ENCODE peak calls at places on chromosome 3, in nine cellular contexts. One of them, this sample, is unnamed.
A peak's percentile ranks its signal among the peaks of the same experiment; 100 is the strongest.

GRCh38 chr3:178198329-178198728 is 337.9 kb upstream of the KCNMB2 start:
- DNase-seq in esophagus squamous epithelium: no peak
- DNase-seq in GM12891: no peak
- DNase-seq in body of pancreas: no peak
- DNase-seq in stomach: no peak
- DNase-seq in uterus: no peak
- DNase-seq in tibial nerve: no peak
- DNase-seq in A549: no peak
- DNase-seq in IMR-90: peak; percentile 40
- DNase-seq in this sample: no peak

GRCh38 chr3:29514170-29514569 is 233.3 kb downstream of the RBMS3 start:
- DNase-seq in stomach: no peak
- DNase-seq in IMR-90: no peak
- DNase-seq in body of pancreas: no peak
- DNase-seq in uterus: no peak
- DNase-seq in tibial nerve: no peak
- DNase-seq in esophagus squamous epithelium: no peak
- DNase-seq in GM12891: no peak
- DNase-seq in A549: no peak
- DNase-seq in this sample: no peak

GRCh38 chr3:153291052-153291689 is 129.1 kb downstream of the RAP2B start:
- DNase-seq in esophagus squamous epithelium: no peak
- DNase-seq in body of pancreas: no peak
- DNase-seq in stomach: no peak
- DNase-seq in tibial nerve: no peak
- DNase-seq in GM12891: no peak
- DNase-seq in A549: no peak
- DNase-seq in IMR-90: no peak
- DNase-seq in uterus: no peak
- DNase-seq in this sample: no peak

GRCh38 chr3:1190576-1190975 is 97.8 kb downstream of the CNTN6 start:
- DNase-seq in IMR-90: no peak
- DNase-seq in GM12891: no peak
- DNase-seq in body of pancreas: no peak
- DNase-seq in uterus: no peak
- DNase-seq in tibial nerve: no peak
- DNase-seq in stomach: no peak
- DNase-seq in esophagus squamous epithelium: no peak
- DNase-seq in A549: no peak
- DNase-seq in this sample: no peak

GRCh38 chr3:39065197-39065596 is 13.4 kb downstream of the WDR48 start:
- DNase-seq in IMR-90: peak; percentile 60
- DNase-seq in tibial nerve: no peak
- DNase-seq in esophagus squamous epithelium: no peak
- DNase-seq in stomach: no peak
- DNase-seq in uterus: no peak
- DNase-seq in A549: peak; percentile 35
- DNase-seq in body of pancreas: no peak
- DNase-seq in GM12891: no peak
- DNase-seq in this sample: no peak

GRCh38 chr3:172646439-172647015 is 64.3 kb downstream of the NCEH1 start:
- DNase-seq in tibial nerve: no peak
- DNase-seq in stomach: no peak
- DNase-seq in GM12891: no peak
- DNase-seq in A549: no peak
- DNase-seq in IMR-90: peak; percentile 67
- DNase-seq in body of pancreas: no peak
- DNase-seq in uterus: no peak
- DNase-seq in esophagus squamous epithelium: no peak
- DNase-seq in this sample: no peak

GRCh38 chr3:184778426-184779332 is 33.3 kb upstream of the VPS8 start:
- DNase-seq in A549: no peak
- DNase-seq in tibial nerve: no peak
- DNase-seq in esophagus squamous epithelium: no peak
- DNase-seq in IMR-90: no peak
- DNase-seq in stomach: no peak
- DNase-seq in GM12891: no peak
- DNase-seq in body of pancreas: no peak
- DNase-seq in uterus: no peak
- DNase-seq in this sample: no peak

GRCh38 chr3:108089544-108089943 is 1.3 kb downstream of the CD47 start:
- DNase-seq in tibial nerve: no peak
- DNase-seq in stomach: no peak
- DNase-seq in A549: no peak
- DNase-seq in uterus: no peak
- DNase-seq in body of pancreas: no peak
- DNase-seq in GM12891: no peak
- DNase-seq in IMR-90: no peak
- DNase-seq in esophagus squamous epithelium: no peak
- DNase-seq in this sample: no peak

GRCh38 chr3:47096955-47097354 is 67.0 kb downstream of the SETD2 start:
- DNase-seq in esophagus squamous epithelium: no peak
- DNase-seq in tibial nerve: no peak
- DNase-seq in uterus: no peak
- DNase-seq in A549: no peak
- DNase-seq in stomach: no peak
- DNase-seq in IMR-90: peak; percentile 77
- DNase-seq in GM12891: no peak
- DNase-seq in body of pancreas: no peak
- DNase-seq in this sample: peak; percentile 18

GRCh38 chr3:71916747-71917369 is 131.9 kb upstream of the PROK2 start:
- DNase-seq in esophagus squamous epithelium: no peak
- DNase-seq in A549: no peak
- DNase-seq in body of pancreas: no peak
- DNase-seq in uterus: no peak
- DNase-seq in tibial nerve: peak; percentile 19
- DNase-seq in GM12891: no peak
- DNase-seq in IMR-90: peak; percentile 5
- DNase-seq in stomach: no peak
- DNase-seq in this sample: no peak

GRCh38 chr3:52022323-52023100 is 26.8 kb upstream of the RPL29 start:
- DNase-seq in GM12891: no peak
- DNase-seq in A549: no peak
- DNase-seq in uterus: peak; percentile 37
- DNase-seq in body of pancreas: no peak
- DNase-seq in stomach: no peak
- DNase-seq in esophagus squamous epithelium: no peak
- DNase-seq in tibial nerve: no peak
- DNase-seq in IMR-90: peak; percentile 38
- DNase-seq in this sample: no peak

GRCh38 chr3:173065543-173065970 is 75.5 kb downstream of the SPATA16 start:
- DNase-seq in body of pancreas: no peak
- DNase-seq in A549: no peak
- DNase-seq in uterus: no peak
- DNase-seq in esophagus squamous epithelium: no peak
- DNase-seq in GM12891: no peak
- DNase-seq in tibial nerve: no peak
- DNase-seq in stomach: no peak
- DNase-seq in IMR-90: peak; percentile 6
- DNase-seq in this sample: no peak

GRCh38 chr3:180959691-180960090 is 29.8 kb downstream of the DNAJC19 start:
- DNase-seq in A549: no peak
- DNase-seq in esophagus squamous epithelium: no peak
- DNase-seq in body of pancreas: no peak
- DNase-seq in IMR-90: no peak
- DNase-seq in tibial nerve: no peak
- DNase-seq in uterus: no peak
- DNase-seq in stomach: no peak
- DNase-seq in GM12891: no peak
- DNase-seq in this sample: no peak

GRCh38 chr3:27072943-27073725 is 296.0 kb downstream of the NEK10 start:
- DNase-seq in stomach: no peak
- DNase-seq in GM12891: no peak
- DNase-seq in tibial nerve: no peak
- DNase-seq in uterus: no peak
- DNase-seq in esophagus squamous epithelium: no peak
- DNase-seq in body of pancreas: no peak
- DNase-seq in A549: no peak
- DNase-seq in IMR-90: no peak
- DNase-seq in this sample: no peak

DNA sequence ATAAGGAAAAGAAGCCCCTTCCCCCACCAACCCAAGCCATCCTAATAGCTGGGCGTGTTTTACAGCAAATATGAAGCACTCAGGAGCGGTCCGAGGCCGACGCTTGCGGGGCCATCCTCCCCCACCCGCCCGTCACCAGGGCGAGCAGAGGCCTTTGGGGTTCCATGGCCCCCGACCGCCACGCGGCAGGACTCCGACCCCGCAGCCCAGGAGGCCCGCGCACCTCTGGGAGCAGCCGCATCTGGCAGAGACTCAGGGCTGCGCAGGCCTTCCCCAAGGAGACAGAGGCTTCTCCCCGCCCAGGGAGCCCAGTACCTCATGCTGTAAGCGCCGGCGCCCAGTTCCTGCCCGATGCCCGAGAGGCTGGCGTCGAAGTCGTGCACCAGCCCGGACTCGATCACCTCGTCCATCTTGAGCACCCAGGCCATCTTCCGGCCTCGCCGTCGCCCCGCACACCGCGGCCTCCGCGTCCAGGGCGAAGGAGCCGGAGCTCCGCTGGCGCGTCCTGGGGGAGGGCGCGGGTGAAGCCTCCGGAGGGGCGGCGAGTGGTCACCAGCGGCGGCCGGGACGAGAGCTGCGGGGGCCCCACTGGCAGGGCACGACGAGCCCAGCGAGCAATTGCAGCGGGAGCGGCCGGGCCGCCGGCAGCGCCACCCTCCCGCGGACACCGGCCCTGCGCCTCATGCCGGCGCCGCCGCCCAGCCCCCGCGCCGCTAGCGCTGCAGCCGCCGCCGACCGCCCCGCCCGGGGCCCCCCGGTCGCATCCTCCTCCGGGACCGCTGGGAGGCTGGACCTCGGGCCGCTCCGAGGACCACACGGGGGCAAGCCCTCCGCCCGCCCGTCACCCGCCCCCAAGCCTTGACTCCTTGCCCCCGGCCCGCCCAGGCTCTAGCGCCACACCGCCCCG is 531 bp downstream of the UBP1 start:
- DNase-seq in A549: peak; percentile 35
- DNase-seq in stomach: peak; percentile 56
- DNase-seq in uterus: peak; percentile 47
- DNase-seq in IMR-90: peak; percentile 15
- DNase-seq in body of pancreas: peak; percentile 69
- DNase-seq in tibial nerve: peak; percentile 23
- DNase-seq in GM12891: peak; percentile 16
- DNase-seq in esophagus squamous epithelium: peak; percentile 11
- DNase-seq in this sample: no peak
- TF ChIP-seq POLR2A in A549: no peak
- TF ChIP-seq POLR2A in stomach: no peak
- TF ChIP-seq POLR2A in uterus: no peak
- TF ChIP-seq POLR2A in IMR-90: no peak
- TF ChIP-seq POLR2A in body of pancreas: peak; percentile 59
- TF ChIP-seq POLR2A in tibial nerve: peak; percentile 35
- TF ChIP-seq POLR2A in GM12891: peak; percentile 71
- TF ChIP-seq POLR2A in esophagus squamous epithelium: peak; percentile 72
- TF ChIP-seq POLR2A in this sample: no peak

DNA sequence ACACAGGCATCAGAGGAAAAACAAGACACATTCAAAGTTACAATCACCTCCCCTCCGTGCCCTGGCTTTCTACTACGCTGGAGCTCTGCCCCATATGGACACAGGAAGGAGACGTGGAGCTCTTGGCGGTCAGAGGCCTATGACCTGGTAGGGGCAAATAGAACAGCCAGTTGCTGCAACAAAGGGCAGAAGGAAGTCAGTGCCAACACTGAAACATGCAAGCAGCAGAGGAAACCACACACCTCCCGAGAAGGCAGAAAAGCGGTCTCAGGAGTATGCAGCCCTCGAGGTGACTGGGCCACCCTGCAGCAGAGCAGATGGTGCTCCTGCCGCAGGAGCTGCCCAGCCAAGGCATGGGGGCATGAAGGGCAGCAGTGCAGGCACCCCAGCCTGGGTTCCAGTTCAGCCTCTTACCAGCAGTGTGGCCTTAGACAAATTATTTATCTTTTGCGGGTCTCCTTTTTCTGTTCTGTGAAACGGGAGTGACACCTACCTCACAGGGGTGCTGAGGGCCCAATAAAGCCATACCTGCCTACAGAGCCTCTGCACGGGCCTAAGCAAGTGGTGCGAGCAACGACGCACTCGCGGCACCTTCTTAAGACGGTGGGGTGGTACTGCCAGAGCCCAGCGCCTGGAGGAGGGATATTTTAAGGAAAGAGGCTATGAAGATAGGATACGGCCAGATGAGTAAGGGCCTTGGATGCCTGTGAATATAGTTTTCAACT is 8.6 kb downstream of the ZXDC start:
- DNase-seq in uterus: peak; percentile 4
- DNase-seq in IMR-90: no peak
- DNase-seq in body of pancreas: no peak
- DNase-seq in A549: no peak
- DNase-seq in GM12891: no peak
- DNase-seq in esophagus squamous epithelium: no peak
- DNase-seq in tibial nerve: no peak
- DNase-seq in stomach: no peak
- DNase-seq in this sample: no peak
- TF ChIP-seq POLR2A in uterus: no peak
- TF ChIP-seq POLR2A in IMR-90: no peak
- TF ChIP-seq POLR2A in body of pancreas: no peak
- TF ChIP-seq POLR2A in A549: no peak
- TF ChIP-seq POLR2A in GM12891: no peak
- TF ChIP-seq POLR2A in esophagus squamous epithelium: no peak
- TF ChIP-seq POLR2A in tibial nerve: no peak
- TF ChIP-seq POLR2A in stomach: no peak
- TF ChIP-seq POLR2A in this sample: no peak

DNA sequence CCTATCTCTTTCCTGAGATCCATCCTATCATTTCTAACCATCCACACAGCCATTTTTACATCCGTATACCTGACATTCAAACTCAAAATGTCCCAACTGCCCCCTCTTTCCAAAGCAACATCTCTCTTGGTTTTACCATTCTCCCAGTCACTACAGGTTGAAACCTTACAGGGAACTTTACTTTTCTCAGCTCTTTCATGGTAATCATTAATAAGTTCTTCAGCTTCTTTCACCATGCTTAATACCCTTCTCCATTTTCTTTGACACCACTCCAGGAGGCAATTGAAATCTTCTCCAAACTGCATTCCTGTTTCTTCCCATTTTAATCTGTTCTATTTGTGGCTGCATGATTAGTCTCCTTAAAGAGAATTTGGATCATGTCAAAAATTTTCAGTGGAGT is 352.5 kb downstream of the GAP43 start:
- DNase-seq in A549: no peak
- DNase-seq in uterus: no peak
- DNase-seq in tibial nerve: no peak
- DNase-seq in GM12891: no peak
- DNase-seq in esophagus squamous epithelium: no peak
- DNase-seq in body of pancreas: no peak
- DNase-seq in stomach: no peak
- DNase-seq in IMR-90: no peak
- DNase-seq in this sample: no peak
- TF ChIP-seq POLR2A in A549: no peak
- TF ChIP-seq POLR2A in uterus: no peak
- TF ChIP-seq POLR2A in tibial nerve: no peak
- TF ChIP-seq POLR2A in GM12891: no peak
- TF ChIP-seq POLR2A in esophagus squamous epithelium: no peak
- TF ChIP-seq POLR2A in body of pancreas: no peak
- TF ChIP-seq POLR2A in stomach: no peak
- TF ChIP-seq POLR2A in IMR-90: no peak
- TF ChIP-seq POLR2A in this sample: no peak

DNA sequence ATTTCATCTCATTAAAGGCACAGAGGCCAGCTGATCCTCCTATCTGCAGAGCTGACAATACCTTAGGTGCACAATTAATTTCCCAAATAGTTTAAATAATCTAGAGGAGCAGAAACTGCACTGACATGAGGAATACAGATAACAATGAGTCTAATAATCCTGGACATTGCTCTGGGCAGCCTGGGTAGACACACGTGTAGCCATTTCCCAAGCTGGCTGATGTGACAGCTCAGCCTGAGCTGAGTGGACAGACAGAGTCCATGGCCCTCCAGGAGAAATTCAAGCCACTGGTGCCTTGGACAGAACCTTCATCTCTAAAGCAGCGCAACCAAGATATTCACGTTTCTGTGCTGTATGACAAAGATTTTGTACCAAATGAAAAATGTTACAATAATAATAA is 222.6 kb downstream of the MECOM start:
- DNase-seq in IMR-90: no peak
- DNase-seq in GM12891: no peak
- DNase-seq in stomach: no peak
- DNase-seq in uterus: no peak
- DNase-seq in tibial nerve: no peak
- DNase-seq in A549: no peak
- DNase-seq in body of pancreas: no peak
- DNase-seq in esophagus squamous epithelium: no peak
- DNase-seq in this sample: no peak
- TF ChIP-seq POLR2A in IMR-90: no peak
- TF ChIP-seq POLR2A in GM12891: no peak
- TF ChIP-seq POLR2A in stomach: no peak
- TF ChIP-seq POLR2A in uterus: no peak
- TF ChIP-seq POLR2A in tibial nerve: no peak
- TF ChIP-seq POLR2A in A549: no peak
- TF ChIP-seq POLR2A in body of pancreas: no peak
- TF ChIP-seq POLR2A in esophagus squamous epithelium: no peak
- TF ChIP-seq POLR2A in this sample: no peak

This sample was measured in H54.